ENCODE peak calls at places on chromosome 13, in ten cellular contexts. One of them, this sample, is unnamed.

GRCh38 chr13:97140611-97141010 is 81.5 kb upstream of the MBNL2 start:
- DNase-seq in activated CD4-positive, alpha-beta T cell treated with anti-CD3 and anti-CD28 coated beads, Interleukin-2, amount 10 ng/mL, durations not matched to agents 24 days and 14 days: no peak
- DNase-seq in amygdala: no peak
- DNase-seq in WTC11: no peak
- DNase-seq in GM12865: no peak
- DNase-seq in fibroblast of pulmonary artery: no peak
- DNase-seq in RPMI8226: no peak
- DNase-seq in HEK293T: no peak
- DNase-seq in hippocampal formation: no peak
- DNase-seq in SHP77: no peak
- DNase-seq in this sample: no peak

GRCh38 chr13:112744306-112745021 is 54.6 kb downstream of the ATP11A start:
- DNase-seq in activated CD4-positive, alpha-beta T cell treated with anti-CD3 and anti-CD28 coated beads, Interleukin-2, amount 10 ng/mL, durations not matched to agents 24 days and 14 days: no peak
- DNase-seq in amygdala: no peak
- DNase-seq in WTC11: no peak
- DNase-seq in GM12865: no peak
- DNase-seq in fibroblast of pulmonary artery: peak
- DNase-seq in RPMI8226: no peak
- DNase-seq in HEK293T: no peak
- DNase-seq in hippocampal formation: no peak
- DNase-seq in SHP77: peak
- DNase-seq in this sample: no peak

GRCh38 chr13:46543307-46543706 is 9.7 kb upstream of the LRCH1 start:
- DNase-seq in activated CD4-positive, alpha-beta T cell treated with anti-CD3 and anti-CD28 coated beads, Interleukin-2, amount 10 ng/mL, durations not matched to agents 24 days and 14 days: no peak
- DNase-seq in amygdala: no peak
- DNase-seq in WTC11: no peak
- DNase-seq in GM12865: no peak
- DNase-seq in fibroblast of pulmonary artery: no peak
- DNase-seq in RPMI8226: no peak
- DNase-seq in HEK293T: no peak
- DNase-seq in hippocampal formation: no peak
- DNase-seq in SHP77: no peak
- DNase-seq in this sample: no peak

GRCh38 chr13:84479656-84480055 is 597.4 kb upstream of the SLITRK1 start:
- DNase-seq in activated CD4-positive, alpha-beta T cell treated with anti-CD3 and anti-CD28 coated beads, Interleukin-2, amount 10 ng/mL, durations not matched to agents 24 days and 14 days: no peak
- DNase-seq in amygdala: no peak
- DNase-seq in WTC11: no peak
- DNase-seq in GM12865: no peak
- DNase-seq in fibroblast of pulmonary artery: peak
- DNase-seq in RPMI8226: no peak
- DNase-seq in HEK293T: no peak
- DNase-seq in hippocampal formation: no peak
- DNase-seq in SHP77: no peak
- DNase-seq in this sample: no peak

GRCh38 chr13:64529874-64530485 is 2700.2 kb downstream of the PCDH9 start:
- DNase-seq in activated CD4-positive, alpha-beta T cell treated with anti-CD3 and anti-CD28 coated beads, Interleukin-2, amount 10 ng/mL, durations not matched to agents 24 days and 14 days: no peak
- DNase-seq in amygdala: no peak
- DNase-seq in WTC11: peak
- DNase-seq in GM12865: peak
- DNase-seq in fibroblast of pulmonary artery: peak
- DNase-seq in RPMI8226: peak
- DNase-seq in HEK293T: peak
- DNase-seq in hippocampal formation: no peak
- DNase-seq in SHP77: no peak
- DNase-seq in this sample: peak

GRCh38 chr13:36919206-36919832 is 719 bp downstream of the SMAD9 start:
- DNase-seq in activated CD4-positive, alpha-beta T cell treated with anti-CD3 and anti-CD28 coated beads, Interleukin-2, amount 10 ng/mL, durations not matched to agents 24 days and 14 days: no peak
- DNase-seq in amygdala: no peak
- DNase-seq in WTC11: peak
- DNase-seq in GM12865: no peak
- DNase-seq in fibroblast of pulmonary artery: peak
- DNase-seq in RPMI8226: no peak
- DNase-seq in HEK293T: peak
- DNase-seq in hippocampal formation: no peak
- DNase-seq in SHP77: peak
- DNase-seq in this sample: peak

GRCh38 chr13:64723735-64724134 is 2506.4 kb downstream of the PCDH9 start:
- DNase-seq in activated CD4-positive, alpha-beta T cell treated with anti-CD3 and anti-CD28 coated beads, Interleukin-2, amount 10 ng/mL, durations not matched to agents 24 days and 14 days: no peak
- DNase-seq in amygdala: no peak
- DNase-seq in WTC11: no peak
- DNase-seq in GM12865: no peak
- DNase-seq in fibroblast of pulmonary artery: peak
- DNase-seq in RPMI8226: no peak
- DNase-seq in HEK293T: peak
- DNase-seq in hippocampal formation: no peak
- DNase-seq in SHP77: no peak
- DNase-seq in this sample: peak

GRCh38 chr13:64675256-64675892 is 2554.8 kb downstream of the PCDH9 start:
- DNase-seq in activated CD4-positive, alpha-beta T cell treated with anti-CD3 and anti-CD28 coated beads, Interleukin-2, amount 10 ng/mL, durations not matched to agents 24 days and 14 days: no peak
- DNase-seq in amygdala: no peak
- DNase-seq in WTC11: no peak
- DNase-seq in GM12865: no peak
- DNase-seq in fibroblast of pulmonary artery: peak
- DNase-seq in RPMI8226: no peak
- DNase-seq in HEK293T: no peak
- DNase-seq in hippocampal formation: no peak
- DNase-seq in SHP77: no peak
- DNase-seq in this sample: peak

GRCh38 chr13:59931621-59932020 is 232.1 kb downstream of the DIAPH3 start:
- DNase-seq in activated CD4-positive, alpha-beta T cell treated with anti-CD3 and anti-CD28 coated beads, Interleukin-2, amount 10 ng/mL, durations not matched to agents 24 days and 14 days: no peak
- DNase-seq in amygdala: no peak
- DNase-seq in WTC11: no peak
- DNase-seq in GM12865: no peak
- DNase-seq in fibroblast of pulmonary artery: no peak
- DNase-seq in RPMI8226: no peak
- DNase-seq in HEK293T: no peak
- DNase-seq in hippocampal formation: no peak
- DNase-seq in SHP77: no peak
- DNase-seq in this sample: no peak

GRCh38 chr13:20131057-20131832 is 29.6 kb downstream of the GJA3 start:
- DNase-seq in activated CD4-positive, alpha-beta T cell treated with anti-CD3 and anti-CD28 coated beads, Interleukin-2, amount 10 ng/mL, durations not matched to agents 24 days and 14 days: no peak
- DNase-seq in amygdala: no peak
- DNase-seq in WTC11: no peak
- DNase-seq in GM12865: no peak
- DNase-seq in fibroblast of pulmonary artery: no peak
- DNase-seq in RPMI8226: no peak
- DNase-seq in HEK293T: no peak
- DNase-seq in hippocampal formation: no peak
- DNase-seq in SHP77: no peak
- DNase-seq in this sample: no peak

GRCh38 chr13:97226013-97226412 is 3.9 kb downstream of the MBNL2 start:
- DNase-seq in activated CD4-positive, alpha-beta T cell treated with anti-CD3 and anti-CD28 coated beads, Interleukin-2, amount 10 ng/mL, durations not matched to agents 24 days and 14 days: no peak
- DNase-seq in amygdala: no peak
- DNase-seq in WTC11: no peak
- DNase-seq in GM12865: no peak
- DNase-seq in fibroblast of pulmonary artery: no peak
- DNase-seq in RPMI8226: peak
- DNase-seq in HEK293T: no peak
- DNase-seq in hippocampal formation: no peak
- DNase-seq in SHP77: no peak
- DNase-seq in this sample: no peak

GRCh38 chr13:84362777-84363176 is 480.5 kb upstream of the SLITRK1 start:
- DNase-seq in activated CD4-positive, alpha-beta T cell treated with anti-CD3 and anti-CD28 coated beads, Interleukin-2, amount 10 ng/mL, durations not matched to agents 24 days and 14 days: no peak
- DNase-seq in amygdala: no peak
- DNase-seq in WTC11: no peak
- DNase-seq in GM12865: no peak
- DNase-seq in fibroblast of pulmonary artery: peak
- DNase-seq in RPMI8226: no peak
- DNase-seq in HEK293T: no peak
- DNase-seq in hippocampal formation: no peak
- DNase-seq in SHP77: no peak
- DNase-seq in this sample: no peak

GRCh38 chr13:63297162-63297561 is 1881.5 kb upstream of the PCDH20 start:
- DNase-seq in activated CD4-positive, alpha-beta T cell treated with anti-CD3 and anti-CD28 coated beads, Interleukin-2, amount 10 ng/mL, durations not matched to agents 24 days and 14 days: no peak
- DNase-seq in amygdala: no peak
- DNase-seq in WTC11: no peak
- DNase-seq in GM12865: no peak
- DNase-seq in fibroblast of pulmonary artery: no peak
- DNase-seq in RPMI8226: no peak
- DNase-seq in HEK293T: no peak
- DNase-seq in hippocampal formation: no peak
- DNase-seq in SHP77: no peak
- DNase-seq in this sample: no peak